ENCODE peak calls at places on chromosomes 13 and 19, in nine cellular contexts. T, I, C, N, L, H, Q, Y and J are unnamed samples. For H3K4me1, the result is how much of the 10 kb centered on the place peaks cover.

GRCh38 chr13:77833331-77833863 is 85.2 kb downstream of the EDNRB start:
- DNase-seq in I (no peak), N (no peak), L (no peak), C (no peak), T (no peak), H (no peak), Y (peak), Q (no peak), J (peak)

GRCh38 chr19:3849092-3849491 is 19.7 kb downstream of the ZFR2 start:
- DNase-seq in L (no peak), T (no peak), H (no peak), N (no peak), Q (no peak), Y (no peak), C (peak), I (no peak), J (peak)

GRCh38 chr19:35856001-35856400 is 710 bp upstream of the KIRREL2 start:
- DNase-seq in I (no peak), N (no peak), Y (peak), Q (no peak), T (no peak), C (no peak), L (no peak), H (no peak), J (no peak)

GRCh38 chr19:5882421-5882968 is 12.2 kb upstream of the FUT5 start:
- DNase-seq in I (no peak), Q (no peak), T (no peak), N (no peak), H (no peak), L (no peak), Y (no peak), C (no peak), J (no peak)

GRCh38 chr13:23506071-23506820 is 64.0 kb upstream of the TNFRSF19 start:
- DNase-seq in L (no peak), T (no peak), H (no peak), Q (no peak), N (peak), C (no peak), I (no peak), Y (no peak), J (peak)

GRCh38 chr19:41000310-41000737 is 9.2 kb downstream of the CYP2B6 start:
- DNase-seq in Y (peak), Q (no peak), N (no peak), T (peak), H (peak), L (no peak), C (no peak), I (no peak), J (no peak)

GRCh38 chr19:11921852-11922495 is 2.9 kb upstream of the ZNF700 start:
- DNase-seq in L (no peak), H (no peak), Q (no peak), N (no peak), T (no peak), I (no peak), C (no peak), Y (peak), J (peak)

GRCh38 chr13:97386832-97387486 is 47.0 kb upstream of the RAP2A start:
- DNase-seq in C (no peak), H (no peak), T (no peak), N (no peak), Y (peak), I (no peak), L (no peak), Q (peak), J (peak)

GRCh38 chr13:114226088-114226487 is 8.6 kb upstream of the CDC16 start:
- DNase-seq in T (no peak), L (no peak), C (peak), I (no peak), N (no peak), H (no peak), Q (no peak), Y (peak), J (no peak)

GRCh38 chr19:7739801-7740659 is 7.3 kb downstream of the CD209 start:
- DNase-seq in T (no peak), Y (no peak), Q (no peak), N (no peak), H (no peak), I (no peak), L (no peak), C (no peak), J (no peak)

GRCh38 chr19:2755811-2756210 is 16.0 kb upstream of the SLC39A3 start:
- DNase-seq in Y (no peak), Q (no peak), N (no peak), H (no peak), C (no peak), I (no peak), L (no peak), T (no peak), J (no peak)

GRCh38 chr19:13885826-13886365 is 9.0 kb downstream of the NANOS3 start:
- DNase-seq in T (peak), Q (no peak), N (no peak), H (no peak), L (no peak), C (no peak), I (no peak), Y (no peak), J (no peak)

GRCh38 chr19:10655457-10656312 is 1.5 kb downstream of the ILF3 start:
- DNase-seq in I (no peak), T (peak), Q (no peak), C (no peak), H (no peak), L (no peak), Y (peak), N (no peak), J (peak)

GRCh38 chr19:45676851-45677263 is 8.8 kb downstream of the GIPR start:
- DNase-seq in T (peak), Y (peak), H (no peak), L (no peak), N (no peak), I (no peak), Q (no peak), C (peak), J (no peak)

GRCh38 chr13:22848539-22849052 is 332.2 kb upstream of the SGCG start:
- DNase-seq in H (no peak), Q (no peak), T (peak), C (no peak), N (no peak), L (no peak), I (no peak), Y (no peak), J (no peak)

GRCh38 chr19:42143341-42144234 is 11.3 kb upstream of the POU2F2 start:
- DNase-seq in N (no peak), H (no peak), L (no peak), Y (no peak), T (no peak), C (no peak), I (no peak), Q (no peak), J (peak)

GRCh38 chr19:20925481-20925880 is 2.4 kb downstream of the ZNF85 start:
- DNase-seq in T (no peak), I (no peak), N (no peak), L (no peak), C (no peak), H (no peak), Q (no peak), Y (no peak), J (no peak)

GRCh38 chr13:87172166-87172825 is 498.9 kb upstream of the SLITRK5 start:
- DNase-seq in I (no peak), C (no peak), L (no peak), H (no peak), Q (no peak), N (no peak), Y (no peak), T (no peak), J (no peak)

GRCh38 chr13:40408602-40409001 is 257.8 kb downstream of the FOXO1 start:
- DNase-seq in Y (no peak), H (no peak), I (no peak), C (no peak), Q (no peak), L (no peak), T (no peak), N (no peak), J (no peak)

GRCh38 chr19:23698711-23699520 is 11.9 kb upstream of the ZNF675 start:
- DNase-seq in N (no peak), Y (no peak), I (no peak), Q (no peak), L (no peak), C (no peak), H (no peak), T (peak), J (peak)

GRCh38 chr19:33374406-33374703 is 846 bp downstream of the CEBPG start:
- DNase-seq in N (no peak), H (no peak), Y (peak), Q (no peak), L (no peak), T (peak), C (no peak), I (no peak), J (no peak)

GRCh38 chr13:38950987-38951386 is 39.6 kb downstream of the STOML3 start:
- DNase-seq in N (no peak), Y (no peak), H (no peak), C (no peak), L (no peak), Q (no peak), T (no peak), I (no peak), J (no peak)

GRCh38 chr13:64414381-64414780 is 2815.8 kb downstream of the PCDH9 start:
- DNase-seq in I (no peak), L (no peak), Q (no peak), Y (no peak), N (no peak), H (no peak), T (no peak), C (no peak), J (no peak)

GRCh38 chr19:11234486-11235075 is 4.8 kb upstream of the ANGPTL8 start:
- DNase-seq in Y (peak), C (no peak), H (no peak), N (no peak), Q (no peak), I (no peak), T (no peak), L (no peak), J (no peak)

GRCh38 chr19:40716655-40717324 is at the start of the genes COQ8B and ITPKC:
- DNase-seq in I (peak), C (peak), T (peak), Q (peak), L (peak), H (peak), Y (peak), N (peak), J (peak)

GRCh38 chr19:56877069-56877715 is 36.7 kb upstream of the PEG3 start:
- DNase-seq in Y (no peak), H (no peak), T (no peak), C (no peak), I (no peak), N (no peak), Q (no peak), L (no peak), J (no peak)

GRCh38 chr13:106619688-106620555 is 52.0 kb upstream of the ARGLU1 start:
- DNase-seq in Y (peak), H (peak), L (no peak), N (peak), I (no peak), Q (no peak), C (no peak), T (no peak), J (peak)

GRCh38 chr19:5953680-5954213 is 24.2 kb downstream of the RANBP3 start:
- DNase-seq in L (no peak), C (no peak), N (no peak), H (no peak), T (no peak), I (no peak), Q (no peak), Y (no peak), J (no peak)

GRCh38 chr13:33441015-33441414 is 155.5 kb upstream of the STARD13 start:
- DNase-seq in H (peak), N (no peak), Q (no peak), C (no peak), L (no peak), T (no peak), I (no peak), Y (peak), J (peak)

GRCh38 chr19:29375429-29376093 is 150.2 kb upstream of the VSTM2B start:
- DNase-seq in N (no peak), Y (no peak), L (no peak), T (no peak), C (peak), H (no peak), Q (no peak), I (no peak), J (no peak)

GRCh38 chr19:52214241-52214640 is 24.4 kb downstream of the PPP2R1A start:
- DNase-seq in Q (no peak), N (no peak), H (no peak), Y (no peak), I (no peak), C (no peak), L (no peak), T (no peak), J (no peak)

DNA sequence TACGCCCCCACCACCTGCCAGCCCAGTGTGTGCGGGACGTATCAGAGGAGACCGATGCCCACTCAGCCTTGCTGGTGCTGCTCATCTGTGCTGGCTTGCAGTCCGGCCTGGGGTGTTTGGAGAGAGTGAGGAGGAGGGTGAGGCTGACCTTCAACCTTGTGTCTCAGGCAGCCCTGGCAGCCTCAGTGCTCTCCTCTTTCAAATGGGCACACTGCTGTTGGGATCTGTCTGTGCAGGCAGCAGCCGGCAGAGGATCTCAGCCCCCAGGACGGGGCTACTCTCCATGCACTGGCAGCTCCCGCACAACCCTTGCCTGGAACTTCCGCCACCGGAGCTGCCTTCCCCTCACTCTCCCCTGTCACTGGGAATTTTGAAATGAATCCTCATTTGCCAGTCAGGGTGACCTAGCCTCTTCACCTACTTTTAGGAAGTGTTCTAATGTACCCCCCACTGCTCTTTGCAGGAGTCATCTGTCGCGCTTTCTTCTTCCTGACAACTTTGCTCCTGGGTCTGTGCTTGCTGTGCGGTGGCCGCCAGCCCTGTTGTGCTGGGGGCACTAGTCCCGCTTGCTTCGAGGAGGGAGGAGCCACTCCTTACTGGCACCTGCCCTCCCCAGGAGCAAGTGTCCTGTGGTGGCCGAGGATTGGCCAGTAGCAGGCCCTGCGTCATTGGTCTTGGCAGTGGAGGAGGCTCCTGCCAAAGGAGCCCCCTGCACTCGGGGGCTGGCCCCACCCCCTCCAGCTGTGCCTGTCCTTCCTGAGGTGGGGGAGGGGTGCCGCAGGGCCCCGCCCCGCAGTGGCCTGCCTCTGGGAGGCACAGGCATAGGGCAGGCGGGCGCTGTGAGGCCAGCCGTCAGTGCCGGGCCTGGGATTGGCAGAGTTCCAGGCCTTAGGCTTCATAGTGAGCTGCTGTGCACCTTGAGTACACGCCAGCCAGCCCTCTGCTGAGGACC is 53.4 kb downstream of the TSSK6 start:
- DNase-seq in C (no peak), N (peak), Y (peak), L (peak), H (no peak), T (peak), I (no peak), Q (peak), J (peak)
- H3K4me3 ChIP-seq in C (peak), N (no peak), Y (no peak), L (peak), H (no peak), T (no peak), I (no peak), Q (peak), J (peak)

GRCh38 chr19:48395170-48395455 is 1.6 kb downstream of the GRIN2D start:
- DNase-seq in L (no peak), H (no peak), Y (no peak), Q (no peak), I (no peak), N (no peak), T (no peak), C (no peak), J (no peak)
- H3K4me1 ChIP-seq in L (under half), H (half or more), Y (under half), Q (under half), I (under half), N (under half), T (under half), C (half or more), J (under half)

GRCh38 chr19:15287496-15287895 is 44.8 kb downstream of the BRD4 start:
- DNase-seq in L (no peak), N (no peak), I (no peak), C (no peak), Y (no peak), Q (no peak), T (no peak), H (no peak), J (no peak)

GRCh38 chr19:15286688-15287355 is 45.5 kb downstream of the BRD4 start:
- DNase-seq in I (no peak), Y (no peak), T (no peak), H (no peak), Q (no peak), N (no peak), L (no peak), C (no peak), J (no peak)

GRCh38 chr19:15289673-15290072 is 42.7 kb downstream of the BRD4 start:
- DNase-seq in H (no peak), I (no peak), Q (no peak), C (no peak), Y (no peak), T (no peak), N (no peak), L (no peak), J (no peak)

GRCh38 chr19:15290149-15290548 is 42.2 kb downstream of the BRD4 start:
- DNase-seq in C (no peak), I (no peak), H (no peak), N (no peak), T (no peak), Q (no peak), Y (no peak), L (no peak), J (no peak)

DNA sequence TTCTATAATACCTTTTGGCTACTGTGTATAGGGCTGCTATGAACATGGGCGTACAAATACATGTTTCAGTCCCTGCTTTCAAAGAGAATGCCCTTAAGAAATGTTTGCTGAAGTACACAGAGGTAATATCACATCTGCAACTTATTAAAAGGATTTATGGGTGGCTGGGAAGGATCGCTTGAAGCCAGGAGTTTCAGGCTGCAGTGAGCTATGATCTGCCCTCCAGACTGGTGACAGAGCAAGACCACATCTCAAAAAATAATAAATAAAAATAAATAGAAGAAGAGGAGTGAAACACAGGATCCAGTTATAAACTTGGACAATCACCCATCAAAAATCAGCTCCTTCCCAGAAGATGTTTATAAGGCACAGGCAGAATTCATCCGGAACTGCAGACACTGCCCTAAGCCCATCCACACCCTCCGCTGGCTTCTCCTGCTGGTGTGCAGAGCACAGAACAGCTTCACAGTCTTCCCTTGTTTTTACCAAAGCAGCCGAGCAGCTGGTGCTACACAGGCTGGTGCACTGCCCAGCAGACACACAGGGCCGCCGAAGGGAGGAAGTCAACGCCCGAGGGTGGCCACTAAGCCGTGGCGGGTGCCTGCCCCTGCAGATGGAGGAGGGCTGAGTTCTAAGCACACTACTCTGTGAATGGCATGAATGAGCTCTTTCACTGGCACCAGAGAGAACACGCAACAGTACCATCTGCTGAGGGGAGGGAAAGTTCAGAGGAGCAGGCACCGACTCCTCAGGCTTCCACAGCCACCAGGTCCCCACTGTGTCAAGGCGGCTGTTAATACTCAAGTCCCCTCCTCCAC is 44.0 kb downstream of the BRD4 start:
- DNase-seq in T (peak), L (no peak), Y (no peak), N (no peak), I (no peak), C (no peak), Q (no peak), H (no peak), J (no peak)
- TF ChIP-seq CTCF in T (no peak), L (no peak), Y (no peak), N (no peak), I (no peak), C (no peak), Q (no peak), H (no peak), J (no peak)

GRCh38 chr19:860481-861098 is 1.1 kb downstream of the CFD start:
- DNase-seq in T (peak), I (no peak), Y (peak), C (peak), H (peak), N (no peak), L (peak), Q (no peak), J (peak)
- H3K4me3 ChIP-seq in T (no peak), I (peak), Y (peak), C (peak), H (peak), N (peak), L (peak), Q (peak), J (peak)

GRCh38 chr13:99045396-99045795 is 67.5 kb upstream of the DOCK9 start:
- DNase-seq in H (no peak), T (no peak), N (no peak), I (no peak), Y (no peak), Q (no peak), L (no peak), C (no peak), J (no peak)
- H3K4me1 ChIP-seq in H (under half), T (under half), N (under half), I (half or more), Y (under half), Q (under half), L (under half), C (half or more), J (under half)

GRCh38 chr13:52845766-52846566 is 2.5 kb downstream of the PCDH8 start:
- DNase-seq in H (no peak), N (no peak), L (peak), Y (peak), T (peak), I (peak), Q (no peak), C (no peak), J (peak)
- TF ChIP-seq CTCF in H (no peak), N (no peak), L (no peak), Y (no peak), T (peak), I (no peak), Q (no peak), C (no peak), J (peak)

GRCh38 chr13:45364876-45365557 is 24.0 kb upstream of the TPT1 start:
- DNase-seq in N (no peak), L (no peak), C (no peak), T (no peak), H (no peak), Q (no peak), I (no peak), Y (no peak), J (no peak)
- H3K4me3 ChIP-seq in N (no peak), L (no peak), C (no peak), T (no peak), H (no peak), Q (no peak), I (no peak), Y (no peak), J (no peak)

DNA sequence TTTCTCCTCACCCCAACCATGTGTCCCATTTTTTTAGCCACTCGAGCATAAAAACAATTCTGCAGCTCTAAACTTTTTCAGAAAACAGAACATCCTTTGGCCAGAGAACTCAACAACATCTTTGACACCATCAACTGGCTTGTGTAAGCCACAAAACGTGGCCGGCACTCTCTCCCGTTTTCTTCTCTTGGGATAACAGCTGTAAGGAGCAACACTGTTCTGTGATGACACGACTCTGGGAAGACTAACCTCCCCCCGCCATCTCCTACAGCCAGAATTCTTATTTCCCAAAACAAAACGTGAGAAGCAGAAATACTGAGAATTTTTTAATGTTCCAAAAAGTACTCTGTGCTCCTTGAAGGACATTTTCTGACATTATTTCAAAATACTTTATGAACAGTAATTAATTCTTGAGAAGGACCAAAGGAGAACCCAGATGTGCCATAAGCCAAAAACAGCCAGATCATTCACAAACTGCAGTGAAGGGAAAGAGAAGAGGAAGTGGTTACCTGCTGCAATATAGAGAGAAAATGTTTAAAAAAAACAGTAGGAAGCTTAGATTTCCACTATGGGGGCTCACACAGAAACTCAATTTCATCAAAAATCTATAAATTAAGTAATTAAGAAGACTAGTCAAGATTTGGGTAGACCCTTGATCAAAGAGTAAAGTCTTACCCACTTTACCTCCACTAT is 25.8 kb downstream of the COL4A1 start:
- DNase-seq in C (no peak), L (peak), Y (peak), T (no peak), I (no peak), H (no peak), Q (peak), N (no peak), J (no peak)
- H3K4me1 ChIP-seq in C (under half), L (under half), Y (under half), T (under half), I (under half), H (under half), Q (under half), N (half or more), J (under half)